ENCODE peak calls at places on chromosome 15, in eight cellular contexts. G, R, N, A, U, B, O and K are unnamed samples.

GRCh38 chr15:61057376-61057775 is 171.7 kb downstream of the RORA start:
- DNase-seq in G (no peak), R (no peak), N (no peak), A (no peak), U (no peak), B (no peak), O (no peak), K (no peak)

GRCh38 chr15:47715856-47716445 is 1.4 kb upstream of the SEMA6D start:
- DNase-seq in G (no peak), R (no peak), N (no peak), A (no peak), U (no peak), B (no peak), O (peak), K (peak)

GRCh38 chr15:44296625-44297524 is 8.4 kb downstream of the GOLM2 start:
- DNase-seq in G (no peak), R (no peak), N (no peak), A (no peak), U (no peak), B (peak), O (no peak), K (no peak)

GRCh38 chr15:99148851-99149276 is 44.0 kb downstream of the SYNM start:
- DNase-seq in G (no peak), R (no peak), N (no peak), A (no peak), U (no peak), B (no peak), O (no peak), K (no peak)

GRCh38 chr15:65033659-65034269 is 4.3 kb upstream of the MTFMT start:
- DNase-seq in G (no peak), R (no peak), N (no peak), A (peak), U (no peak), B (peak), O (no peak), K (peak)

GRCh38 chr15:49621327-49622210 is 721 bp downstream of the DTWD1 start:
- DNase-seq in G (no peak), R (no peak), N (no peak), A (no peak), U (no peak), B (no peak), O (no peak), K (peak)

GRCh38 chr15:72005483-72005882 is 112.5 kb downstream of the MYO9A start:
- DNase-seq in G (no peak), R (no peak), N (no peak), A (no peak), U (no peak), B (no peak), O (no peak), K (no peak)

GRCh38 chr15:80852676-80853075 is 73.5 kb downstream of the CEMIP start:
- DNase-seq in G (no peak), R (no peak), N (no peak), A (no peak), U (no peak), B (no peak), O (no peak), K (no peak)

GRCh38 chr15:22227961-22228762 is 147.8 kb downstream of the OR4M2 start:
- DNase-seq in G (no peak), R (no peak), N (no peak), A (no peak), U (no peak), B (no peak), O (no peak), K (no peak)

GRCh38 chr15:31325432-31325975 is 1.1 kb upstream of the KLF13 start:
- DNase-seq in G (no peak), R (no peak), N (peak), A (no peak), U (peak), B (peak), O (peak), K (no peak)

GRCh38 chr15:36161781-36162212 is 417.6 kb upstream of the CDIN1 start:
- DNase-seq in G (no peak), R (no peak), N (peak), A (no peak), U (peak), B (no peak), O (no peak), K (peak)

GRCh38 chr15:49187537-49188245 is 17.6 kb downstream of the GALK2 start:
- DNase-seq in G (no peak), R (no peak), N (no peak), A (no peak), U (no peak), B (no peak), O (no peak), K (no peak)

GRCh38 chr15:94524565-94524964 is 293.2 kb downstream of the MCTP2 start:
- DNase-seq in G (no peak), R (no peak), N (no peak), A (no peak), U (no peak), B (no peak), O (no peak), K (no peak)

GRCh38 chr15:75929799-75930565 is 26.3 kb downstream of the FBXO22 start:
- DNase-seq in G (no peak), R (no peak), N (no peak), A (no peak), U (no peak), B (peak), O (no peak), K (peak)

GRCh38 chr15:72155021-72155621 is 36.9 kb downstream of the SENP8 start:
- DNase-seq in G (no peak), R (no peak), N (peak), A (peak), U (peak), B (peak), O (peak), K (peak)

GRCh38 chr15:27486036-27486435 is 515.1 kb downstream of the GABRG3 start:
- DNase-seq in G (no peak), R (no peak), N (no peak), A (peak), U (no peak), B (peak), O (no peak), K (no peak)

GRCh38 chr15:100690786-100691160 is 88.4 kb downstream of the ASB7 start:
- DNase-seq in G (no peak), R (no peak), N (no peak), A (no peak), U (no peak), B (no peak), O (no peak), K (no peak)

GRCh38 chr15:98292442-98293240 is 332.1 kb downstream of the ARRDC4 start:
- DNase-seq in G (no peak), R (peak), N (no peak), A (peak), U (peak), B (no peak), O (peak), K (peak)

GRCh38 chr15:92677998-92678397 is 22.4 kb upstream of the FAM174B start:
- DNase-seq in G (no peak), R (no peak), N (peak), A (no peak), U (no peak), B (no peak), O (no peak), K (no peak)

GRCh38 chr15:77070180-77070499 is 769 bp downstream of the TSPAN3 start:
- DNase-seq in G (no peak), R (no peak), N (no peak), A (no peak), U (no peak), B (no peak), O (no peak), K (no peak)

GRCh38 chr15:33678606-33679005 is 289.7 kb upstream of the CHRM5 start:
- DNase-seq in G (no peak), R (no peak), N (no peak), A (peak), U (no peak), B (no peak), O (no peak), K (no peak)

GRCh38 chr15:31268911-31269784 is 57.5 kb upstream of the KLF13 start:
- DNase-seq in G (no peak), R (no peak), N (no peak), A (no peak), U (no peak), B (peak), O (peak), K (no peak)

GRCh38 chr15:69170597-69170996 is 10.2 kb downstream of the GLCE start:
- DNase-seq in G (no peak), R (no peak), N (no peak), A (peak), U (no peak), B (peak), O (no peak), K (no peak)